ENCODE peak calls at places on chromosomes 1 and 21, in seven cellular contexts. One of them, this sample, is unnamed.

GRCh38 chr1:201009967-201010645 is 13.4 kb downstream of the KIF21B start:
- DNase-seq in mesenchymal stem cell: no peak
- DNase-seq in neuronal stem cell: peak
- DNase-seq in H1: no peak
- DNase-seq in IMR-90: no peak
- DNase-seq in mesendoderm: peak
- DNase-seq in H9: peak
- DNase-seq in this sample: no peak

GRCh38 chr1:71019248-71019647 is 28.4 kb downstream of the PTGER3 start:
- DNase-seq in H9: no peak
- DNase-seq in IMR-90: no peak
- DNase-seq in neuronal stem cell: no peak
- DNase-seq in H1: no peak
- DNase-seq in mesenchymal stem cell: no peak
- DNase-seq in mesendoderm: no peak
- DNase-seq in this sample: no peak

GRCh38 chr1:84722794-84723193 is 32.5 kb upstream of the SSX2IP start:
- DNase-seq in H9: no peak
- DNase-seq in H1: no peak
- DNase-seq in mesenchymal stem cell: no peak
- DNase-seq in IMR-90: peak
- DNase-seq in neuronal stem cell: no peak
- DNase-seq in mesendoderm: no peak
- DNase-seq in this sample: no peak

GRCh38 chr1:9080704-9081291 is 11.4 kb upstream of the SLC2A5 start:
- DNase-seq in IMR-90: no peak
- DNase-seq in mesendoderm: no peak
- DNase-seq in H1: no peak
- DNase-seq in H9: no peak
- DNase-seq in neuronal stem cell: no peak
- DNase-seq in mesenchymal stem cell: peak
- DNase-seq in this sample: peak

GRCh38 chr1:45306319-45306718 is 20.4 kb upstream of the HPDL start:
- DNase-seq in neuronal stem cell: no peak
- DNase-seq in H1: peak
- DNase-seq in H9: no peak
- DNase-seq in IMR-90: peak
- DNase-seq in mesendoderm: no peak
- DNase-seq in mesenchymal stem cell: no peak
- DNase-seq in this sample: no peak

GRCh38 chr1:91725961-91726704 is 159.8 kb downstream of the TGFBR3 start:
- DNase-seq in mesendoderm: no peak
- DNase-seq in H9: no peak
- DNase-seq in neuronal stem cell: no peak
- DNase-seq in IMR-90: peak
- DNase-seq in mesenchymal stem cell: peak
- DNase-seq in H1: no peak
- DNase-seq in this sample: no peak

GRCh38 chr1:169102567-169102966 is 3.9 kb upstream of the ATP1B1 start:
- DNase-seq in mesendoderm: no peak
- DNase-seq in H9: no peak
- DNase-seq in IMR-90: peak
- DNase-seq in neuronal stem cell: no peak
- DNase-seq in H1: no peak
- DNase-seq in mesenchymal stem cell: peak
- DNase-seq in this sample: peak

GRCh38 chr1:168717906-168718891 is 10.8 kb downstream of the DPT start:
- DNase-seq in IMR-90: no peak
- DNase-seq in neuronal stem cell: no peak
- DNase-seq in H1: no peak
- DNase-seq in H9: no peak
- DNase-seq in mesenchymal stem cell: no peak
- DNase-seq in mesendoderm: no peak
- DNase-seq in this sample: peak

GRCh38 chr21:46628868-46629267 is 6.6 kb upstream of the PRMT2 start:
- DNase-seq in IMR-90: no peak
- DNase-seq in H9: no peak
- DNase-seq in mesenchymal stem cell: no peak
- DNase-seq in neuronal stem cell: no peak
- DNase-seq in mesendoderm: no peak
- DNase-seq in H1: no peak
- DNase-seq in this sample: no peak

GRCh38 chr1:7281821-7282220 is 489.3 kb upstream of the VAMP3 start:
- DNase-seq in neuronal stem cell: no peak
- DNase-seq in H1: no peak
- DNase-seq in H9: no peak
- DNase-seq in mesenchymal stem cell: peak
- DNase-seq in IMR-90: peak
- DNase-seq in mesendoderm: no peak
- DNase-seq in this sample: no peak

GRCh38 chr1:195898924-195899323 is 709.3 kb downstream of the KCNT2 start:
- DNase-seq in mesendoderm: peak
- DNase-seq in H9: no peak
- DNase-seq in neuronal stem cell: no peak
- DNase-seq in H1: no peak
- DNase-seq in IMR-90: no peak
- DNase-seq in mesenchymal stem cell: no peak
- DNase-seq in this sample: no peak

GRCh38 chr1:195899762-195900352 is 708.4 kb downstream of the KCNT2 start:
- DNase-seq in mesendoderm: peak
- DNase-seq in IMR-90: peak
- DNase-seq in mesenchymal stem cell: peak
- DNase-seq in H1: no peak
- DNase-seq in H9: no peak
- DNase-seq in neuronal stem cell: no peak
- DNase-seq in this sample: no peak

GRCh38 chr1:195894411-195894810 is 713.8 kb downstream of the KCNT2 start:
- DNase-seq in neuronal stem cell: no peak
- DNase-seq in H9: no peak
- DNase-seq in H1: no peak
- DNase-seq in mesendoderm: peak
- DNase-seq in mesenchymal stem cell: no peak
- DNase-seq in IMR-90: peak
- DNase-seq in this sample: peak

GRCh38 chr1:195902779-195903178 is 705.5 kb downstream of the KCNT2 start:
- DNase-seq in neuronal stem cell: no peak
- DNase-seq in H9: no peak
- DNase-seq in IMR-90: no peak
- DNase-seq in H1: no peak
- DNase-seq in mesenchymal stem cell: no peak
- DNase-seq in mesendoderm: no peak
- DNase-seq in this sample: no peak

DNA sequence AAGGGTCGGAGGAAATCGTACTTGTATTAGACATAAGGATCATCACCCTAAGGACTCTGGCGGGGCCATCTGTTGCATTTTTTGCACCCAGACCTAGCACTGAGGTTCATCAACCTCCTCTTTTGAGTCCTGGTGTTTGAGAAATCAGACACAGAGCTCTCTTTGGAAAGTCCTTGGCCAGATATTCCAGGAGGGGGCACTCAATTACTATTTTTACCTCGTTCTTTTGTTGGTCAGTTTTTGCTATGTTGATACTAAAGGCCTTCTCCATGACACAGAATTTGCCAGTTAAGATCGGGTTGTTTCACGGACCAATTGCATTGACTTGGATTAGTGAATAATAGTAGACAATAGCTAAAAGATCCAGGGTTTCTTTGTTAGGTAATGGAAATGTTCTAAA is 711.2 kb downstream of the KCNT2 start:
- DNase-seq in mesendoderm: peak
- DNase-seq in IMR-90: no peak
- DNase-seq in H1: no peak
- DNase-seq in mesenchymal stem cell: no peak
- DNase-seq in H9: no peak
- DNase-seq in neuronal stem cell: no peak
- DNase-seq in this sample: no peak
- H3K23ac ChIP-seq in mesendoderm: no peak
- H3K23ac ChIP-seq in IMR-90: no peak
- H3K23ac ChIP-seq in H1: no peak
- H3K23ac ChIP-seq in mesenchymal stem cell: no peak
- H3K23ac ChIP-seq in H9: no peak
- H3K23ac ChIP-seq in neuronal stem cell: no peak
- H3K23ac ChIP-seq in this sample: no peak

DNA sequence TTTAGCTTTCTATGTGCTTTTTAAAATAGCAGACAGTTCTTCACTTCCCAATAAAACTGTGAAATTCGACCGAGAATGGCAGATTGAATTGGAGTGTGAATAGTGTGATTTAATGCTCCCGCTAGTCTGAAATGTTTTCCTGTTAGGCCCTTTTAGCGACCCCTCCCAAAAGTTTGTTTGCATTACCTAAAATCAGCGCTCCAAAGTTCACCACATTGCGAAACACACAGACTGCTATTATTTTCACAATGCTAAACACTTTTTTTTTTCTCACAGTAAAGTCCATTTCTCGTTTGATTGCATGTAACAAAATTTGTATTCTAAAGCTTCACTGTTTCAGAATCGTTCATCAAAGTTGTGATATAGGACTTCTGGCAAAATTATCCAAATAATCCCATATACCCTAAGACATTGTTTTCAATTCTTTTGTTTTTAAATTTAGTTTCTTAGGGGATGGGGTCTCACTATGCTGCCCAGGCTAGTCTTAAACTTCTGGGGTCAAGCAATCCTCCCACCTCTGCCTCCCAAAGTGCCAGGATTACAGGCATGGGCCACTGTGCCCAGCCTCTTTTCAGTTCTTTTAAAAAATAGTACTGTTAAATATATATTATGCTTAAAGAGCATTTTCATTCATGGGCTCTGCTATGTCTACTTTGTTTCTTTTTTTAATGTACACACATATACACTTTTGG is 76.5 kb upstream of the USH2A start:
- DNase-seq in mesenchymal stem cell: no peak
- DNase-seq in H9: no peak
- DNase-seq in neuronal stem cell: no peak
- DNase-seq in IMR-90: no peak
- DNase-seq in H1: no peak
- DNase-seq in mesendoderm: no peak
- DNase-seq in this sample: no peak
- H3K4ac ChIP-seq in mesenchymal stem cell: no peak
- H3K4ac ChIP-seq in H9: no peak
- H3K4ac ChIP-seq in neuronal stem cell: no peak
- H3K4ac ChIP-seq in IMR-90: no peak
- H3K4ac ChIP-seq in H1: no peak
- H3K4ac ChIP-seq in mesendoderm: no peak
- H3K4ac ChIP-seq in this sample: no peak

DNA sequence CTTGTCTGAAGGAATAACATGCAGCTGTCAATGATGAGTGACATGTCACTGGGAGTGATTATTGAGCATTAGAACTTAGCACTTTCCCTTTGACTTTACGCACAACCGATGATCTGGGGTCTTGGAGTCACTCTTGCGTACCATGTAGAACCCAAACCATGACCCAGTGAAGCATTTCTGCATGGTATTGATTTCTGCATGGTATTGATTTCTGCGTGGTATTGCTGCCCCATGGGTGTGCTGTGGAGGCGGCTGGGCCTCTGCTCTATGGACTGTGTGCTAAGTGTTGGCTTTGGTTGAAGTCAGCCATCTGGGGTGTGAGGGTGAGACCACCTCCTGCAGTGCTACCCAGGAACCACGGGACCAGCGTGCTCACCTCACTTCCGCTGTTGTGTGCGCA is 98.0 kb downstream of the ADARB1 start:
- DNase-seq in mesendoderm: no peak
- DNase-seq in neuronal stem cell: no peak
- DNase-seq in H9: no peak
- DNase-seq in H1: no peak
- DNase-seq in IMR-90: no peak
- DNase-seq in mesenchymal stem cell: no peak
- DNase-seq in this sample: no peak
- H4K8ac ChIP-seq in mesendoderm: no peak
- H4K8ac ChIP-seq in neuronal stem cell: no peak
- H4K8ac ChIP-seq in H9: no peak
- H4K8ac ChIP-seq in H1: peak
- H4K8ac ChIP-seq in IMR-90: no peak
- H4K8ac ChIP-seq in mesenchymal stem cell: no peak
- H4K8ac ChIP-seq in this sample: no peak

GRCh38 chr1:226402615-226403521 is 5.0 kb downstream of the PARP1 start:
- DNase-seq in mesenchymal stem cell: no peak
- DNase-seq in H9: peak
- DNase-seq in H1: no peak
- DNase-seq in mesendoderm: no peak
- DNase-seq in IMR-90: no peak
- DNase-seq in neuronal stem cell: no peak
- DNase-seq in this sample: no peak

GRCh38 chr1:226404063-226404903 is 3.6 kb downstream of the PARP1 start:
- DNase-seq in H9: no peak
- DNase-seq in neuronal stem cell: no peak
- DNase-seq in mesendoderm: peak
- DNase-seq in IMR-90: peak
- DNase-seq in mesenchymal stem cell: peak
- DNase-seq in H1: no peak
- DNase-seq in this sample: peak

GRCh38 chr1:226404904-226405222 is 3.0 kb downstream of the PARP1 start:
- DNase-seq in mesendoderm: peak
- DNase-seq in IMR-90: no peak
- DNase-seq in H1: peak
- DNase-seq in mesenchymal stem cell: no peak
- DNase-seq in H9: peak
- DNase-seq in neuronal stem cell: no peak
- DNase-seq in this sample: peak

GRCh38 chr1:226405411-226405988 is 2.4 kb downstream of the PARP1 start:
- DNase-seq in IMR-90: no peak
- DNase-seq in neuronal stem cell: no peak
- DNase-seq in H9: peak
- DNase-seq in mesendoderm: peak
- DNase-seq in mesenchymal stem cell: no peak
- DNase-seq in H1: peak
- DNase-seq in this sample: no peak

GRCh38 chr1:226403522-226404034 is 4.3 kb downstream of the PARP1 start:
- DNase-seq in H9: peak
- DNase-seq in neuronal stem cell: no peak
- DNase-seq in IMR-90: peak
- DNase-seq in mesendoderm: peak
- DNase-seq in H1: no peak
- DNase-seq in mesenchymal stem cell: peak
- DNase-seq in this sample: no peak
- H3K23ac ChIP-seq in H9: no peak
- H3K23ac ChIP-seq in neuronal stem cell: no peak
- H3K23ac ChIP-seq in IMR-90: no peak
- H3K23ac ChIP-seq in mesendoderm: no peak
- H3K23ac ChIP-seq in H1: no peak
- H3K23ac ChIP-seq in mesenchymal stem cell: no peak
- H3K23ac ChIP-seq in this sample: no peak